ENCODE peak calls at places on chromosome 2, in six cellular contexts. One of them, this sample, is unnamed.

GRCh38 chr2:10067330-10067729 is 12.9 kb downstream of the CYS1 start:
- DNase-seq in colonic mucosa: no peak
- DNase-seq in activated naive CD4-positive, alpha-beta T cell treated with anti-CD3 and anti-CD28 coated beads, Interleukin-2, amount 10 ng/mL, durations not matched to agents 7 days and 5 days: no peak
- DNase-seq in natural killer cell treated with Interleukin-12 subunit alpha and Interleukin-12 subunit beta and Interleukin-15 and Interleukin-18, amount 100 ng/mL, for 72 hours: no peak
- DNase-seq in cerebellum: no peak
- DNase-seq in brain microvascular endothelial cell: no peak
- DNase-seq in this sample: no peak

GRCh38 chr2:240396623-240397541 is 38.6 kb upstream of the GPC1 start:
- DNase-seq in colonic mucosa: no peak
- DNase-seq in activated naive CD4-positive, alpha-beta T cell treated with anti-CD3 and anti-CD28 coated beads, Interleukin-2, amount 10 ng/mL, durations not matched to agents 7 days and 5 days: no peak
- DNase-seq in natural killer cell treated with Interleukin-12 subunit alpha and Interleukin-12 subunit beta and Interleukin-15 and Interleukin-18, amount 100 ng/mL, for 72 hours: peak
- DNase-seq in cerebellum: no peak
- DNase-seq in brain microvascular endothelial cell: no peak
- DNase-seq in this sample: no peak

GRCh38 chr2:229832499-229832898 is 89.3 kb downstream of the TRIP12 start:
- DNase-seq in colonic mucosa: no peak
- DNase-seq in activated naive CD4-positive, alpha-beta T cell treated with anti-CD3 and anti-CD28 coated beads, Interleukin-2, amount 10 ng/mL, durations not matched to agents 7 days and 5 days: no peak
- DNase-seq in natural killer cell treated with Interleukin-12 subunit alpha and Interleukin-12 subunit beta and Interleukin-15 and Interleukin-18, amount 100 ng/mL, for 72 hours: no peak
- DNase-seq in cerebellum: no peak
- DNase-seq in brain microvascular endothelial cell: no peak
- DNase-seq in this sample: no peak

GRCh38 chr2:219551863-219552381 is 8.1 kb downstream of the TMEM198 start:
- DNase-seq in colonic mucosa: peak
- DNase-seq in activated naive CD4-positive, alpha-beta T cell treated with anti-CD3 and anti-CD28 coated beads, Interleukin-2, amount 10 ng/mL, durations not matched to agents 7 days and 5 days: no peak
- DNase-seq in natural killer cell treated with Interleukin-12 subunit alpha and Interleukin-12 subunit beta and Interleukin-15 and Interleukin-18, amount 100 ng/mL, for 72 hours: no peak
- DNase-seq in cerebellum: peak
- DNase-seq in brain microvascular endothelial cell: no peak
- DNase-seq in this sample: no peak

GRCh38 chr2:28322456-28322855 is 70.2 kb upstream of the FOSL2 start:
- DNase-seq in colonic mucosa: no peak
- DNase-seq in activated naive CD4-positive, alpha-beta T cell treated with anti-CD3 and anti-CD28 coated beads, Interleukin-2, amount 10 ng/mL, durations not matched to agents 7 days and 5 days: no peak
- DNase-seq in natural killer cell treated with Interleukin-12 subunit alpha and Interleukin-12 subunit beta and Interleukin-15 and Interleukin-18, amount 100 ng/mL, for 72 hours: no peak
- DNase-seq in cerebellum: no peak
- DNase-seq in brain microvascular endothelial cell: no peak
- DNase-seq in this sample: no peak

GRCh38 chr2:125455110-125455509 is 1200.8 kb upstream of the GYPC start:
- DNase-seq in colonic mucosa: no peak
- DNase-seq in activated naive CD4-positive, alpha-beta T cell treated with anti-CD3 and anti-CD28 coated beads, Interleukin-2, amount 10 ng/mL, durations not matched to agents 7 days and 5 days: no peak
- DNase-seq in natural killer cell treated with Interleukin-12 subunit alpha and Interleukin-12 subunit beta and Interleukin-15 and Interleukin-18, amount 100 ng/mL, for 72 hours: no peak
- DNase-seq in cerebellum: no peak
- DNase-seq in brain microvascular endothelial cell: no peak
- DNase-seq in this sample: no peak

GRCh38 chr2:103448416-103448815 is 686.6 kb downstream of the TMEM182 start:
- DNase-seq in colonic mucosa: no peak
- DNase-seq in activated naive CD4-positive, alpha-beta T cell treated with anti-CD3 and anti-CD28 coated beads, Interleukin-2, amount 10 ng/mL, durations not matched to agents 7 days and 5 days: no peak
- DNase-seq in natural killer cell treated with Interleukin-12 subunit alpha and Interleukin-12 subunit beta and Interleukin-15 and Interleukin-18, amount 100 ng/mL, for 72 hours: no peak
- DNase-seq in cerebellum: no peak
- DNase-seq in brain microvascular endothelial cell: no peak
- DNase-seq in this sample: no peak

GRCh38 chr2:100660851-100661584 is 98.2 kb downstream of the PDCL3 start:
- DNase-seq in colonic mucosa: no peak
- DNase-seq in activated naive CD4-positive, alpha-beta T cell treated with anti-CD3 and anti-CD28 coated beads, Interleukin-2, amount 10 ng/mL, durations not matched to agents 7 days and 5 days: no peak
- DNase-seq in natural killer cell treated with Interleukin-12 subunit alpha and Interleukin-12 subunit beta and Interleukin-15 and Interleukin-18, amount 100 ng/mL, for 72 hours: no peak
- DNase-seq in cerebellum: no peak
- DNase-seq in brain microvascular endothelial cell: no peak
- DNase-seq in this sample: no peak

GRCh38 chr2:234954551-234954992 is 2.8 kb downstream of the SH3BP4 start:
- DNase-seq in colonic mucosa: no peak
- DNase-seq in activated naive CD4-positive, alpha-beta T cell treated with anti-CD3 and anti-CD28 coated beads, Interleukin-2, amount 10 ng/mL, durations not matched to agents 7 days and 5 days: no peak
- DNase-seq in natural killer cell treated with Interleukin-12 subunit alpha and Interleukin-12 subunit beta and Interleukin-15 and Interleukin-18, amount 100 ng/mL, for 72 hours: no peak
- DNase-seq in cerebellum: no peak
- DNase-seq in brain microvascular endothelial cell: no peak
- DNase-seq in this sample: peak

GRCh38 chr2:109162999-109163398 is 34.0 kb downstream of the SH3RF3 start:
- DNase-seq in colonic mucosa: no peak
- DNase-seq in activated naive CD4-positive, alpha-beta T cell treated with anti-CD3 and anti-CD28 coated beads, Interleukin-2, amount 10 ng/mL, durations not matched to agents 7 days and 5 days: no peak
- DNase-seq in natural killer cell treated with Interleukin-12 subunit alpha and Interleukin-12 subunit beta and Interleukin-15 and Interleukin-18, amount 100 ng/mL, for 72 hours: no peak
- DNase-seq in cerebellum: no peak
- DNase-seq in brain microvascular endothelial cell: peak
- DNase-seq in this sample: peak

GRCh38 chr2:99085400-99085799 is 56.1 kb upstream of the C2orf15 start:
- DNase-seq in colonic mucosa: no peak
- DNase-seq in activated naive CD4-positive, alpha-beta T cell treated with anti-CD3 and anti-CD28 coated beads, Interleukin-2, amount 10 ng/mL, durations not matched to agents 7 days and 5 days: peak
- DNase-seq in natural killer cell treated with Interleukin-12 subunit alpha and Interleukin-12 subunit beta and Interleukin-15 and Interleukin-18, amount 100 ng/mL, for 72 hours: no peak
- DNase-seq in cerebellum: no peak
- DNase-seq in brain microvascular endothelial cell: no peak
- DNase-seq in this sample: peak

GRCh38 chr2:31434911-31435310 is 20.4 kb upstream of the XDH start:
- DNase-seq in colonic mucosa: no peak
- DNase-seq in activated naive CD4-positive, alpha-beta T cell treated with anti-CD3 and anti-CD28 coated beads, Interleukin-2, amount 10 ng/mL, durations not matched to agents 7 days and 5 days: no peak
- DNase-seq in natural killer cell treated with Interleukin-12 subunit alpha and Interleukin-12 subunit beta and Interleukin-15 and Interleukin-18, amount 100 ng/mL, for 72 hours: no peak
- DNase-seq in cerebellum: no peak
- DNase-seq in brain microvascular endothelial cell: no peak
- DNase-seq in this sample: no peak

GRCh38 chr2:218095853-218096252 is 26.8 kb downstream of the RUFY4 start:
- DNase-seq in colonic mucosa: no peak
- DNase-seq in activated naive CD4-positive, alpha-beta T cell treated with anti-CD3 and anti-CD28 coated beads, Interleukin-2, amount 10 ng/mL, durations not matched to agents 7 days and 5 days: no peak
- DNase-seq in natural killer cell treated with Interleukin-12 subunit alpha and Interleukin-12 subunit beta and Interleukin-15 and Interleukin-18, amount 100 ng/mL, for 72 hours: no peak
- DNase-seq in cerebellum: no peak
- DNase-seq in brain microvascular endothelial cell: no peak
- DNase-seq in this sample: no peak

GRCh38 chr2:148565272-148565894 is 79.2 kb upstream of the EPC2 start:
- DNase-seq in colonic mucosa: no peak
- DNase-seq in activated naive CD4-positive, alpha-beta T cell treated with anti-CD3 and anti-CD28 coated beads, Interleukin-2, amount 10 ng/mL, durations not matched to agents 7 days and 5 days: no peak
- DNase-seq in natural killer cell treated with Interleukin-12 subunit alpha and Interleukin-12 subunit beta and Interleukin-15 and Interleukin-18, amount 100 ng/mL, for 72 hours: no peak
- DNase-seq in cerebellum: no peak
- DNase-seq in brain microvascular endothelial cell: no peak
- DNase-seq in this sample: no peak

GRCh38 chr2:197293252-197294007 is 17.1 kb downstream of the ANKRD44 start:
- DNase-seq in colonic mucosa: no peak
- DNase-seq in activated naive CD4-positive, alpha-beta T cell treated with anti-CD3 and anti-CD28 coated beads, Interleukin-2, amount 10 ng/mL, durations not matched to agents 7 days and 5 days: no peak
- DNase-seq in natural killer cell treated with Interleukin-12 subunit alpha and Interleukin-12 subunit beta and Interleukin-15 and Interleukin-18, amount 100 ng/mL, for 72 hours: peak
- DNase-seq in cerebellum: no peak
- DNase-seq in brain microvascular endothelial cell: no peak
- DNase-seq in this sample: no peak

GRCh38 chr2:11133238-11133935 is 21.9 kb upstream of the SLC66A3 start:
- DNase-seq in colonic mucosa: no peak
- DNase-seq in activated naive CD4-positive, alpha-beta T cell treated with anti-CD3 and anti-CD28 coated beads, Interleukin-2, amount 10 ng/mL, durations not matched to agents 7 days and 5 days: no peak
- DNase-seq in natural killer cell treated with Interleukin-12 subunit alpha and Interleukin-12 subunit beta and Interleukin-15 and Interleukin-18, amount 100 ng/mL, for 72 hours: no peak
- DNase-seq in cerebellum: no peak
- DNase-seq in brain microvascular endothelial cell: no peak
- DNase-seq in this sample: no peak

GRCh38 chr2:241851325-241852115 is 7.2 kb downstream of the PDCD1 start:
- DNase-seq in colonic mucosa: no peak
- DNase-seq in activated naive CD4-positive, alpha-beta T cell treated with anti-CD3 and anti-CD28 coated beads, Interleukin-2, amount 10 ng/mL, durations not matched to agents 7 days and 5 days: peak
- DNase-seq in natural killer cell treated with Interleukin-12 subunit alpha and Interleukin-12 subunit beta and Interleukin-15 and Interleukin-18, amount 100 ng/mL, for 72 hours: peak
- DNase-seq in cerebellum: no peak
- DNase-seq in brain microvascular endothelial cell: no peak
- DNase-seq in this sample: no peak

GRCh38 chr2:49154891-49155290 is 576 bp upstream of the FSHR start:
- DNase-seq in colonic mucosa: no peak
- DNase-seq in activated naive CD4-positive, alpha-beta T cell treated with anti-CD3 and anti-CD28 coated beads, Interleukin-2, amount 10 ng/mL, durations not matched to agents 7 days and 5 days: no peak
- DNase-seq in natural killer cell treated with Interleukin-12 subunit alpha and Interleukin-12 subunit beta and Interleukin-15 and Interleukin-18, amount 100 ng/mL, for 72 hours: no peak
- DNase-seq in cerebellum: no peak
- DNase-seq in brain microvascular endothelial cell: no peak
- DNase-seq in this sample: no peak

GRCh38 chr2:225041210-225041870 is 928 bp downstream of the DOCK10 start:
- DNase-seq in colonic mucosa: peak
- DNase-seq in activated naive CD4-positive, alpha-beta T cell treated with anti-CD3 and anti-CD28 coated beads, Interleukin-2, amount 10 ng/mL, durations not matched to agents 7 days and 5 days: peak
- DNase-seq in natural killer cell treated with Interleukin-12 subunit alpha and Interleukin-12 subunit beta and Interleukin-15 and Interleukin-18, amount 100 ng/mL, for 72 hours: peak
- DNase-seq in cerebellum: no peak
- DNase-seq in brain microvascular endothelial cell: peak
- DNase-seq in this sample: peak

GRCh38 chr2:54757496-54757895 is 34.0 kb downstream of the EML6 start:
- DNase-seq in colonic mucosa: no peak
- DNase-seq in activated naive CD4-positive, alpha-beta T cell treated with anti-CD3 and anti-CD28 coated beads, Interleukin-2, amount 10 ng/mL, durations not matched to agents 7 days and 5 days: no peak
- DNase-seq in natural killer cell treated with Interleukin-12 subunit alpha and Interleukin-12 subunit beta and Interleukin-15 and Interleukin-18, amount 100 ng/mL, for 72 hours: no peak
- DNase-seq in cerebellum: no peak
- DNase-seq in brain microvascular endothelial cell: no peak
- DNase-seq in this sample: no peak

GRCh38 chr2:23533014-23533730 is 148.2 kb downstream of the KLHL29 start:
- DNase-seq in colonic mucosa: no peak
- DNase-seq in activated naive CD4-positive, alpha-beta T cell treated with anti-CD3 and anti-CD28 coated beads, Interleukin-2, amount 10 ng/mL, durations not matched to agents 7 days and 5 days: peak
- DNase-seq in natural killer cell treated with Interleukin-12 subunit alpha and Interleukin-12 subunit beta and Interleukin-15 and Interleukin-18, amount 100 ng/mL, for 72 hours: no peak
- DNase-seq in cerebellum: no peak
- DNase-seq in brain microvascular endothelial cell: no peak
- DNase-seq in this sample: no peak

GRCh38 chr2:110834134-110834827 is 101.9 kb downstream of the ACOXL start:
- DNase-seq in colonic mucosa: no peak
- DNase-seq in activated naive CD4-positive, alpha-beta T cell treated with anti-CD3 and anti-CD28 coated beads, Interleukin-2, amount 10 ng/mL, durations not matched to agents 7 days and 5 days: no peak
- DNase-seq in natural killer cell treated with Interleukin-12 subunit alpha and Interleukin-12 subunit beta and Interleukin-15 and Interleukin-18, amount 100 ng/mL, for 72 hours: no peak
- DNase-seq in cerebellum: no peak
- DNase-seq in brain microvascular endothelial cell: no peak
- DNase-seq in this sample: no peak

GRCh38 chr2:233489666-233490065 is 76.9 kb downstream of the USP40 start:
- DNase-seq in colonic mucosa: no peak
- DNase-seq in activated naive CD4-positive, alpha-beta T cell treated with anti-CD3 and anti-CD28 coated beads, Interleukin-2, amount 10 ng/mL, durations not matched to agents 7 days and 5 days: no peak
- DNase-seq in natural killer cell treated with Interleukin-12 subunit alpha and Interleukin-12 subunit beta and Interleukin-15 and Interleukin-18, amount 100 ng/mL, for 72 hours: no peak
- DNase-seq in cerebellum: no peak
- DNase-seq in brain microvascular endothelial cell: peak
- DNase-seq in this sample: no peak

GRCh38 chr2:221601376-221601775 is 29.3 kb upstream of the EPHA4 start:
- DNase-seq in colonic mucosa: no peak
- DNase-seq in activated naive CD4-positive, alpha-beta T cell treated with anti-CD3 and anti-CD28 coated beads, Interleukin-2, amount 10 ng/mL, durations not matched to agents 7 days and 5 days: no peak
- DNase-seq in natural killer cell treated with Interleukin-12 subunit alpha and Interleukin-12 subunit beta and Interleukin-15 and Interleukin-18, amount 100 ng/mL, for 72 hours: no peak
- DNase-seq in cerebellum: no peak
- DNase-seq in brain microvascular endothelial cell: no peak
- DNase-seq in this sample: no peak

GRCh38 chr2:112156152-112156986 is 18.2 kb downstream of the FBLN7 start:
- DNase-seq in colonic mucosa: no peak
- DNase-seq in activated naive CD4-positive, alpha-beta T cell treated with anti-CD3 and anti-CD28 coated beads, Interleukin-2, amount 10 ng/mL, durations not matched to agents 7 days and 5 days: peak
- DNase-seq in natural killer cell treated with Interleukin-12 subunit alpha and Interleukin-12 subunit beta and Interleukin-15 and Interleukin-18, amount 100 ng/mL, for 72 hours: no peak
- DNase-seq in cerebellum: no peak
- DNase-seq in brain microvascular endothelial cell: peak
- DNase-seq in this sample: peak

GRCh38 chr2:65639156-65639876 is 206.9 kb upstream of the SPRED2 start:
- DNase-seq in colonic mucosa: no peak
- DNase-seq in activated naive CD4-positive, alpha-beta T cell treated with anti-CD3 and anti-CD28 coated beads, Interleukin-2, amount 10 ng/mL, durations not matched to agents 7 days and 5 days: no peak
- DNase-seq in natural killer cell treated with Interleukin-12 subunit alpha and Interleukin-12 subunit beta and Interleukin-15 and Interleukin-18, amount 100 ng/mL, for 72 hours: no peak
- DNase-seq in cerebellum: no peak
- DNase-seq in brain microvascular endothelial cell: peak
- DNase-seq in this sample: peak